ENCODE peak calls at places on chromosomes 2 and 18, in seven cellular contexts. V is MCF 10A, Y is cardiac fibroblast, A is fibroblast of the aortic adventitia, L is HFFc6, I is ovary, F is endothelial cell of umbilical vein. E is an unnamed sample.

GRCh38 chr2:49937432-49937831 is 783.1 kb upstream of the FSHR start:
- DNase-seq in L (no peak), V (no peak), A (no peak), I (no peak), F (no peak), Y (no peak), E (no peak)

GRCh38 chr2:33673937-33674336 is 74.8 kb upstream of the FAM98A start:
- DNase-seq in A (peak; percentile 22), I (no peak), V (peak; percentile 18), F (peak; percentile 32), Y (peak; percentile 3), L (no peak), E (no peak)

GRCh38 chr18:54020346-54020745 is 204.1 kb downstream of the MBD2 start:
- DNase-seq in Y (no peak), V (no peak), A (peak; percentile 1), F (no peak), L (no peak), I (no peak), E (peak; percentile 18)

GRCh38 chr2:172606285-172606684 is 50.4 kb downstream of the PDK1 start:
- DNase-seq in L (peak; percentile 35), V (no peak), Y (no peak), A (peak; percentile 11), I (no peak), F (no peak), E (peak; percentile 29)

GRCh38 chr18:11553098-11553940 is 56.1 kb upstream of the SLC35G4 start:
- DNase-seq in A (peak; percentile 71), L (peak; percentile 42), I (no peak), V (peak; percentile 65), F (peak; percentile 59), Y (peak; percentile 68), E (peak; percentile 18)

GRCh38 chr18:40413160-40413559 is 1541.9 kb upstream of the PIK3C3 start:
- DNase-seq in Y (peak; percentile 32), I (no peak), A (no peak), L (no peak), V (peak; percentile 52), F (peak; percentile 69), E (no peak)

GRCh38 chr2:121036226-121036692 is 248.7 kb downstream of the TFCP2L1 start:
- DNase-seq in L (no peak), Y (no peak), I (no peak), A (no peak), V (no peak), F (no peak), E (no peak)

GRCh38 chr2:27021253-27021801 is 11.4 kb upstream of the TMEM214 start:
- DNase-seq in L (peak; percentile 46), V (no peak), F (no peak), A (peak; percentile 21), Y (peak; percentile 40), I (no peak), E (no peak)

GRCh38 chr2:239543696-239544095 is 142.9 kb upstream of the HDAC4 start:
- DNase-seq in A (no peak), V (no peak), I (no peak), L (no peak), Y (no peak), F (no peak), E (no peak)

GRCh38 chr18:50987261-50987660 is 19.4 kb downstream of the ELAC1 start:
- DNase-seq in Y (no peak), I (no peak), V (no peak), L (no peak), F (no peak), A (peak; percentile 19), E (no peak)

GRCh38 chr18:22342625-22343024 is 75.1 kb downstream of the CTAGE1 start:
- DNase-seq in Y (peak; percentile 54), F (peak; percentile 85), I (no peak), L (peak; percentile 67), V (peak; percentile 74), A (peak; percentile 85), E (no peak)

GRCh38 chr2:157257312-157258252 is at the start of gene GALNT5:
- DNase-seq in V (no peak), F (no peak), Y (peak; percentile 45), L (peak; percentile 41), I (no peak), A (peak; percentile 57), E (no peak)

GRCh38 chr2:73963385-73964120 is 21.2 kb upstream of the TET3 start:
- DNase-seq in V (no peak), I (no peak), Y (no peak), A (no peak), F (no peak), L (no peak), E (no peak)

GRCh38 chr2:127153691-127154158 is 46.8 kb upstream of the BIN1 start:
- DNase-seq in F (peak; percentile 86), A (peak; percentile 88), I (peak; percentile 47), L (peak; percentile 85), V (peak; percentile 73), Y (peak; percentile 89), E (peak; percentile 48)

GRCh38 chr18:63725682-63726480 is 23.1 kb downstream of the SERPINB11 start:
- DNase-seq in A (no peak), V (no peak), F (no peak), I (no peak), L (no peak), Y (no peak), E (no peak)

GRCh38 chr2:156323754-156324153 is 8.8 kb downstream of the NR4A2 start:
- DNase-seq in I (no peak), V (no peak), F (no peak), L (no peak), Y (no peak), A (peak; percentile 16), E (no peak)

GRCh38 chr2:1927896-1928568 is 183.7 kb upstream of the PXDN start:
- DNase-seq in A (no peak), V (no peak), L (no peak), F (no peak), I (no peak), Y (no peak), E (no peak)

GRCh38 chr2:116435648-116436047 is 1378.8 kb upstream of the DDX18 start:
- DNase-seq in V (no peak), L (no peak), Y (no peak), I (no peak), A (no peak), F (no peak), E (no peak)

GRCh38 chr2:121640380-121641326 is 8.6 kb downstream of the CLASP1 start:
- DNase-seq in I (no peak), Y (no peak), A (no peak), V (no peak), F (no peak), L (no peak), E (no peak)

GRCh38 chr2:231410293-231411004 is 14.9 kb downstream of the B3GNT7 start:
- DNase-seq in Y (no peak), F (no peak), A (no peak), L (no peak), I (no peak), V (no peak), E (no peak)
- TF ChIP-seq CTCF in Y (peak; percentile 49), F (peak; percentile 38), A (peak; percentile 28), L (peak; percentile 75), I (no peak), V (peak; percentile 30), E (peak; percentile 11)

GRCh38 chr2:142094233-142094632 is 36.6 kb downstream of the LRP1B start:
- DNase-seq in V (no peak), I (no peak), F (no peak), Y (no peak), A (no peak), L (no peak), E (no peak)

GRCh38 chr2:142100139-142100873 is 30.5 kb downstream of the LRP1B start:
- DNase-seq in V (no peak), A (no peak), L (no peak), Y (no peak), I (no peak), F (no peak), E (no peak)

GRCh38 chr2:142100967-142101366 is 29.8 kb downstream of the LRP1B start:
- DNase-seq in L (no peak), Y (no peak), I (no peak), V (peak; percentile 6), A (no peak), F (no peak), E (no peak)

GRCh38 chr2:142097711-142098110 is 33.1 kb downstream of the LRP1B start:
- DNase-seq in L (no peak), F (no peak), Y (no peak), A (no peak), V (no peak), I (no peak), E (no peak)

GRCh38 chr2:142095647-142096046 is 35.2 kb downstream of the LRP1B start:
- DNase-seq in Y (no peak), L (no peak), A (no peak), V (no peak), I (no peak), F (no peak), E (no peak)
- TF ChIP-seq CTCF in Y (no peak), L (no peak), A (no peak), V (no peak), I (no peak), F (no peak), E (no peak)

GRCh38 chr18:46213295-46213694 is 109.1 kb downstream of the HAUS1 start:
- DNase-seq in L (no peak), F (peak; percentile 32), Y (peak; percentile 44), V (peak; percentile 30), A (peak; percentile 11), I (no peak), E (no peak)
- TF ChIP-seq CTCF in L (peak; percentile 66), F (no peak), Y (peak; percentile 45), V (peak; percentile 52), A (peak; percentile 36), I (no peak), E (peak; percentile 33)

GRCh38 chr2:100982431-100982861 is 19.6 kb upstream of the RPL31 start:
- DNase-seq in V (no peak), L (no peak), Y (no peak), F (no peak), A (no peak), I (no peak), E (no peak)

GRCh38 chr2:100986157-100986556 is 15.9 kb upstream of the RPL31 start:
- DNase-seq in L (no peak), F (no peak), Y (no peak), I (no peak), V (no peak), A (no peak), E (no peak)

GRCh38 chr2:100984892-100985307 is 17.2 kb upstream of the RPL31 start:
- DNase-seq in A (peak; percentile 77), Y (peak; percentile 83), L (peak; percentile 51), I (peak; percentile 66), F (peak; percentile 78), V (peak; percentile 75), E (peak; percentile 42)

GRCh38 chr2:100983201-100983600 is 18.9 kb upstream of the RPL31 start:
- DNase-seq in F (no peak), I (no peak), A (no peak), V (no peak), L (no peak), Y (no peak), E (no peak)

DNA sequence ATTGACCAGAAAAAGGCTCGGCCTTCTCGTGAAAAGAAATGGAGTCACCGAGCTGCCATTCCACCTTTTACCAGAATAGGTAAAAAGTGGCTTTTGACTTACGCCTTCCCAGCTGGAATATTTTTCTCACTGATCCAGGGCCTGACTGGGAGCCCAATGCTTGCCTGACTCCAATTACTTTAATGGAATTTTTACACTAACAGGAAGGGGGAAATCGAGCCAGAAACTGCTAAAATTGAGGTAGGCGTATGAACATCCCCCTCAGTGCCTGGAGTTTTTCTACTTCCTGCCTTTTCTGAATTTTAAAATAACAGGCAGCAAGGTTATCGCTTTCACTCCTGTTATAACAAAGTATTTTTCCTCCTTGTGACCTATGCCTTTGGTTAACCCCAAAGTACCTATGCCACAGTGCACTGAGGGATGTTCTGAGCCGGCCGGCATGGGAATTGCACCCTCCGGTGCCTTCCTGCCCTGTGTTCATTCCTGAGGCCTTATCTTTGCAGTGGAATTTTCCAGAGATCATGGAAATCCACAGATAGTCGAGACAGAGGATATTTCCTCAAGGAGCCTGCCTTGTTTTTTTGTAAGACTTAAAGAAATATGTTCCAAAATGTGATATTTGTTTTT is 18.3 kb upstream of the RPL31 start:
- DNase-seq in I (no peak), F (peak; percentile 53), L (no peak), V (no peak), A (peak; percentile 27), Y (no peak), E (no peak)
- TF ChIP-seq CTCF in I (no peak), F (no peak), L (no peak), V (no peak), A (no peak), Y (no peak), E (no peak)

E was measured in AG09319.